ENCODE peak calls at places on chromosomes 16 and 17, in seven cellular contexts. T is brain microvascular endothelial cell; M is mucosa of gallbladder; A is nucleus accumbens; N is activated CD4-positive, CD25-positive, alpha-beta regulatory T cell; K is WTC11; V is GM10248. Q is an unnamed sample.

GRCh38 chr16:85578599-85578948 is 34.5 kb upstream of the GSE1 start:
- DNase-seq in M (no peak), N (no peak), V (no peak), T (no peak), A (no peak), K (no peak), Q (no peak)

GRCh38 chr17:60161598-60162330 is 12.0 kb downstream of the CA4 start:
- DNase-seq in T (no peak), M (no peak), N (no peak), V (peak), K (peak), A (no peak), Q (no peak)

GRCh38 chr17:50051082-50051576 is 4.8 kb upstream of the ITGA3 start:
- DNase-seq in A (no peak), T (peak), V (no peak), N (no peak), K (no peak), M (no peak), Q (no peak)

GRCh38 chr16:49632798-49633189 is 223.1 kb downstream of the ZNF423 start:
- DNase-seq in N (no peak), M (no peak), T (no peak), V (no peak), K (no peak), A (no peak), Q (no peak)

GRCh38 chr17:43219746-43220380 is 8.2 kb downstream of the TMEM106A start:
- DNase-seq in M (no peak), N (no peak), K (no peak), A (no peak), V (no peak), T (no peak), Q (no peak)

GRCh38 chr16:56777533-56777932 is 47.6 kb downstream of the NUP93 start:
- DNase-seq in M (no peak), V (no peak), A (no peak), N (no peak), K (no peak), T (no peak), Q (no peak)

GRCh38 chr17:80953471-80954315 is 37.9 kb upstream of the CHMP6 start:
- DNase-seq in A (no peak), T (no peak), V (no peak), M (no peak), N (no peak), K (peak), Q (no peak)

GRCh38 chr17:2749058-2749783 is at the start of gene CCDC92B:
- DNase-seq in N (no peak), T (no peak), V (no peak), A (no peak), K (peak), M (no peak), Q (no peak)

GRCh38 chr16:87458424-87458915 is 34.4 kb downstream of the ZCCHC14 start:
- DNase-seq in A (no peak), T (no peak), V (no peak), M (no peak), K (no peak), N (no peak), Q (no peak)

GRCh38 chr16:15958703-15959348 is 9.4 kb downstream of the ABCC1 start:
- DNase-seq in K (no peak), A (no peak), M (no peak), N (no peak), T (no peak), V (no peak), Q (no peak)

GRCh38 chr17:46727572-46728348 is 90.7 kb downstream of the WNT3 start:
- DNase-seq in N (no peak), T (peak), V (no peak), M (no peak), K (no peak), A (no peak), Q (no peak)

GRCh38 chr16:79229371-79229770 is 371.2 kb downstream of the MAF start:
- DNase-seq in A (no peak), V (no peak), K (no peak), M (no peak), T (no peak), N (no peak), Q (no peak)

GRCh38 chr17:41802961-41803682 is 8.6 kb downstream of the P3H4 start:
- DNase-seq in N (no peak), T (no peak), A (no peak), M (no peak), K (no peak), V (no peak), Q (no peak)

GRCh38 chr17:27919120-27919519 is 26.0 kb upstream of the LYRM9 start:
- DNase-seq in N (no peak), M (no peak), T (no peak), A (no peak), V (no peak), K (no peak), Q (no peak)

GRCh38 chr17:69945698-69946185 is 129.3 kb upstream of the KCNJ16 start:
- DNase-seq in A (no peak), V (no peak), N (no peak), M (no peak), T (no peak), K (no peak), Q (no peak)

GRCh38 chr16:54526916-54527315 is 240.3 kb upstream of the IRX3 start:
- DNase-seq in M (no peak), A (no peak), K (no peak), N (no peak), T (peak), V (no peak), Q (no peak)

GRCh38 chr17:67248291-67248690 is 3.3 kb upstream of the HELZ start:
- DNase-seq in A (no peak), N (no peak), M (no peak), K (no peak), V (no peak), T (no peak), Q (no peak)

GRCh38 chr16:66588981-66589713 is 9.9 kb downstream of the CMTM2 start:
- DNase-seq in V (peak), M (peak), K (peak), A (no peak), N (peak), T (no peak), Q (no peak)